ENCODE peak calls at places on chromosomes 11 and 22, in four cellular contexts. G, J, D and H are unnamed samples.

GRCh38 chr22:37187891-37188761 is at the start of gene C1QTNF6:
- DNase-seq in J (no peak), G (no peak), D (no peak), H (peak; percentile 58)

GRCh38 chr22:44182591-44183588 is 2.2 kb downstream of the PARVG start:
- DNase-seq in G (no peak), D (no peak), J (no peak), H (no peak)

GRCh38 chr22:38305481-38306448 is 11.5 kb downstream of the CSNK1E start:
- DNase-seq in G (peak; percentile 33), D (peak; percentile 63), J (peak; percentile 81), H (peak; percentile 68)

GRCh38 chr22:26811717-26811992 is 154.3 kb downstream of the MIAT start:
- DNase-seq in J (no peak), D (no peak), G (no peak), H (no peak)

GRCh38 chr11:72352859-72353551 is 81.3 kb downstream of the CLPB start:
- DNase-seq in J (no peak), D (peak; percentile 84), G (peak; percentile 69), H (no peak)

GRCh38 chr11:44627911-44628729 is 62.7 kb downstream of the CD82 start:
- DNase-seq in J (peak; percentile 92), D (no peak), G (peak; percentile 39), H (peak; percentile 16)

GRCh38 chr22:23835773-23836144 is 3.0 kb downstream of the DERL3 start:
- DNase-seq in D (peak; percentile 8), J (no peak), G (no peak), H (no peak)

GRCh38 chr11:63670077-63670737 is 969 bp downstream of the ATL3 start:
- DNase-seq in J (no peak), D (peak; percentile 59), G (peak; percentile 69), H (no peak)

GRCh38 chr11:75298191-75298590 is 53.3 kb downstream of the ARRB1 start:
- DNase-seq in D (no peak), J (no peak), G (no peak), H (no peak)

GRCh38 chr11:71406681-71407080 is 41.5 kb downstream of the DHCR7 start:
- DNase-seq in D (no peak), J (no peak), G (no peak), H (no peak)

GRCh38 chr11:132520199-132520598 is 1012.1 kb downstream of the OPCML start:
- DNase-seq in D (no peak), G (no peak), J (no peak), H (no peak)

GRCh38 chr11:18775492-18776292 is 15.9 kb downstream of the PTPN5 start:
- DNase-seq in J (peak; percentile 58), G (peak; percentile 10), D (peak; percentile 54), H (peak; percentile 13)

GRCh38 chr11:20015529-20016427 is 144.5 kb downstream of the DBX1 start:
- DNase-seq in D (peak; percentile 56), G (no peak), J (no peak), H (no peak)